ENCODE peak calls at places on chromosomes 3 and 15, in four cellular contexts. O, H, M and W are unnamed samples.
A peak's percentile ranks its signal among the peaks of the same experiment; 100 is the strongest.

GRCh38 chr3:197333901-197334639 is 35.7 kb upstream of the DLG1 start:
- DNase-seq in H (no peak), M (no peak), O (no peak), W (no peak)

GRCh38 chr15:26451995-26452394 is 320.9 kb downstream of the GABRB3 start:
- DNase-seq in M (no peak), H (no peak), O (no peak), W (no peak)

GRCh38 chr15:77354064-77354463 is 65.8 kb downstream of the PEAK1 start:
- DNase-seq in H (no peak), O (no peak), M (no peak), W (no peak)

GRCh38 chr3:18900994-18901393 is 247.3 kb upstream of the KCNH8 start:
- DNase-seq in H (no peak), O (no peak), M (peak; percentile 72), W (no peak)

GRCh38 chr3:176120507-176120906 is 1076.8 kb downstream of the TBL1XR1 start:
- DNase-seq in H (no peak), O (no peak), M (no peak), W (peak; percentile 13)

GRCh38 chr3:150746791-150747590 is 16.0 kb downstream of the SIAH2 start:
- DNase-seq in O (no peak), M (no peak), H (no peak), W (no peak)

GRCh38 chr3:86629511-86629910 is 361.4 kb downstream of the VGLL3 start:
- DNase-seq in H (no peak), M (no peak), O (no peak), W (no peak)

GRCh38 chr3:196489747-196490146 is 13.8 kb downstream of the RNF168 start:
- DNase-seq in M (no peak), O (no peak), H (no peak), W (no peak)

GRCh38 chr3:125119752-125120369 is 64.1 kb upstream of the HEG1 start:
- DNase-seq in O (no peak), M (no peak), H (no peak), W (no peak)

GRCh38 chr15:79311901-79312553 is 1.1 kb downstream of the TMED3 start:
- DNase-seq in M (no peak), O (no peak), H (no peak), W (peak; percentile 3)

GRCh38 chr3:109081746-109082510 is 36.0 kb downstream of the MORC1 start:
- DNase-seq in O (no peak), H (peak; percentile 9), M (no peak), W (peak; percentile 22)

GRCh38 chr3:77320514-77320913 is 280.6 kb downstream of the ROBO2 start:
- DNase-seq in M (no peak), O (no peak), H (peak; percentile 52), W (peak; percentile 36)

GRCh38 chr3:150739200-150739863 is 23.6 kb downstream of the SIAH2 start:
- DNase-seq in O (no peak), H (no peak), M (no peak), W (no peak)

GRCh38 chr3:112471926-112472325 is 27.3 kb downstream of the BTLA start:
- DNase-seq in H (peak; percentile 16), M (no peak), O (no peak), W (no peak)

GRCh38 chr15:83904107-83904720 is 250.3 kb downstream of the ADAMTSL3 start:
- DNase-seq in H (peak; percentile 92), O (peak; percentile 47), M (no peak), W (peak; percentile 43)

GRCh38 chr3:139520028-139520737 is 19.4 kb downstream of the RBP1 start:
- DNase-seq in M (no peak), O (no peak), H (peak; percentile 5), W (no peak)

GRCh38 chr15:43143203-43143941 is 10.0 kb downstream of the TMEM62 start:
- DNase-seq in O (no peak), H (peak; percentile 44), M (no peak), W (no peak)

GRCh38 chr3:125129512-125129962 is 73.7 kb upstream of the HEG1 start:
- DNase-seq in M (no peak), H (peak; percentile 100), O (peak; percentile 77), W (peak; percentile 99)

GRCh38 chr3:31252216-31253185 is 280.2 kb upstream of the STT3B start:
- DNase-seq in H (no peak), O (no peak), M (no peak), W (no peak)

GRCh38 chr3:131895766-131896165 is 139.0 kb downstream of the CPNE4 start:
- DNase-seq in O (no peak), H (no peak), M (no peak), W (no peak)

GRCh38 chr3:134533493-134533892 is 47.6 kb downstream of the CEP63 start:
- DNase-seq in M (no peak), O (no peak), H (no peak), W (no peak)

GRCh38 chr15:59388670-59389069 is 16.0 kb upstream of the MYO1E start:
- DNase-seq in O (no peak), H (peak; percentile 46), M (no peak), W (peak; percentile 52)

GRCh38 chr3:152910966-152911365 is 76.0 kb downstream of the P2RY1 start:
- DNase-seq in H (no peak), O (no peak), M (no peak), W (no peak)

GRCh38 chr15:45110256-45110820 is 3.6 kb downstream of the DUOX2 start:
- DNase-seq in M (no peak), O (peak; percentile 10), H (no peak), W (no peak)

GRCh38 chr15:49045691-49046112 is 544 bp downstream of the SECISBP2L start:
- DNase-seq in M (no peak), O (no peak), H (peak; percentile 34), W (peak; percentile 41)